ENCODE peak calls at places on chromosomes 2 and 18, in eight cellular contexts. One of them, this sample, is unnamed. For H3K4me1 and H3K27me3, the result is how much of the 10 kb centered on the place peaks cover.

GRCh38 chr2:156481295-156481694 is 45.1 kb downstream of the GPD2 start:
- DNase-seq in neural progenitor cell: no peak
- DNase-seq in cardiac muscle cell: no peak
- DNase-seq in mesendoderm: no peak
- DNase-seq in fibroblast of lung: peak
- DNase-seq in naive thymus-derived CD4-positive, alpha-beta T cell: no peak
- DNase-seq in DND-41: no peak
- DNase-seq in left lung: no peak
- DNase-seq in this sample: no peak

GRCh38 chr18:51383116-51383515 is 185.6 kb upstream of the MEX3C start:
- DNase-seq in naive thymus-derived CD4-positive, alpha-beta T cell: no peak
- DNase-seq in fibroblast of lung: no peak
- DNase-seq in left lung: no peak
- DNase-seq in neural progenitor cell: no peak
- DNase-seq in cardiac muscle cell: no peak
- DNase-seq in mesendoderm: peak
- DNase-seq in DND-41: no peak
- DNase-seq in this sample: no peak

GRCh38 chr2:239271471-239272255 is 129.2 kb downstream of the HDAC4 start:
- DNase-seq in naive thymus-derived CD4-positive, alpha-beta T cell: no peak
- DNase-seq in DND-41: no peak
- DNase-seq in neural progenitor cell: no peak
- DNase-seq in mesendoderm: no peak
- DNase-seq in fibroblast of lung: no peak
- DNase-seq in cardiac muscle cell: no peak
- DNase-seq in left lung: no peak
- DNase-seq in this sample: no peak

GRCh38 chr2:207930747-207931146 is 94.6 kb downstream of the PLEKHM3 start:
- DNase-seq in left lung: peak
- DNase-seq in neural progenitor cell: no peak
- DNase-seq in naive thymus-derived CD4-positive, alpha-beta T cell: no peak
- DNase-seq in mesendoderm: no peak
- DNase-seq in cardiac muscle cell: no peak
- DNase-seq in fibroblast of lung: no peak
- DNase-seq in DND-41: no peak
- DNase-seq in this sample: no peak

GRCh38 chr2:44524347-44524926 is 162.7 kb downstream of the CAMKMT start:
- DNase-seq in mesendoderm: no peak
- DNase-seq in naive thymus-derived CD4-positive, alpha-beta T cell: no peak
- DNase-seq in neural progenitor cell: no peak
- DNase-seq in cardiac muscle cell: no peak
- DNase-seq in fibroblast of lung: no peak
- DNase-seq in left lung: no peak
- DNase-seq in DND-41: no peak
- DNase-seq in this sample: no peak

GRCh38 chr2:112481050-112481527 is 867 bp upstream of the TTL start:
- DNase-seq in fibroblast of lung: peak
- DNase-seq in cardiac muscle cell: peak
- DNase-seq in neural progenitor cell: peak
- DNase-seq in naive thymus-derived CD4-positive, alpha-beta T cell: peak
- DNase-seq in mesendoderm: peak
- DNase-seq in DND-41: peak
- DNase-seq in left lung: peak
- DNase-seq in this sample: peak

GRCh38 chr2:170176212-170176611 is 1.7 kb upstream of the MYO3B start:
- DNase-seq in mesendoderm: peak
- DNase-seq in neural progenitor cell: no peak
- DNase-seq in cardiac muscle cell: no peak
- DNase-seq in DND-41: no peak
- DNase-seq in naive thymus-derived CD4-positive, alpha-beta T cell: no peak
- DNase-seq in fibroblast of lung: no peak
- DNase-seq in left lung: no peak
- DNase-seq in this sample: no peak

GRCh38 chr2:179252439-179252838 is 12.2 kb downstream of the SESTD1 start:
- DNase-seq in mesendoderm: no peak
- DNase-seq in naive thymus-derived CD4-positive, alpha-beta T cell: no peak
- DNase-seq in cardiac muscle cell: no peak
- DNase-seq in fibroblast of lung: no peak
- DNase-seq in left lung: no peak
- DNase-seq in DND-41: no peak
- DNase-seq in neural progenitor cell: no peak
- DNase-seq in this sample: no peak

GRCh38 chr18:840080-840408 is 28.0 kb upstream of the YES1 start:
- DNase-seq in fibroblast of lung: no peak
- DNase-seq in mesendoderm: no peak
- DNase-seq in DND-41: no peak
- DNase-seq in left lung: no peak
- DNase-seq in cardiac muscle cell: no peak
- DNase-seq in naive thymus-derived CD4-positive, alpha-beta T cell: no peak
- DNase-seq in neural progenitor cell: no peak
- DNase-seq in this sample: no peak

GRCh38 chr18:9008203-9008708 is 94.2 kb upstream of the NDUFV2 start:
- DNase-seq in neural progenitor cell: no peak
- DNase-seq in left lung: no peak
- DNase-seq in naive thymus-derived CD4-positive, alpha-beta T cell: no peak
- DNase-seq in mesendoderm: no peak
- DNase-seq in cardiac muscle cell: no peak
- DNase-seq in DND-41: no peak
- DNase-seq in fibroblast of lung: no peak
- DNase-seq in this sample: no peak

GRCh38 chr2:37798315-37799005 is 126.6 kb upstream of the RMDN2 start:
- DNase-seq in DND-41: no peak
- DNase-seq in naive thymus-derived CD4-positive, alpha-beta T cell: no peak
- DNase-seq in fibroblast of lung: peak
- DNase-seq in neural progenitor cell: no peak
- DNase-seq in mesendoderm: no peak
- DNase-seq in cardiac muscle cell: no peak
- DNase-seq in left lung: no peak
- DNase-seq in this sample: no peak

GRCh38 chr18:59150236-59150635 is 10.6 kb downstream of the SEC11C start:
- DNase-seq in mesendoderm: peak
- DNase-seq in naive thymus-derived CD4-positive, alpha-beta T cell: no peak
- DNase-seq in DND-41: peak
- DNase-seq in neural progenitor cell: no peak
- DNase-seq in cardiac muscle cell: no peak
- DNase-seq in left lung: no peak
- DNase-seq in fibroblast of lung: no peak
- DNase-seq in this sample: peak

GRCh38 chr2:123993728-123994323 is 31.3 kb upstream of the CNTNAP5 start:
- DNase-seq in mesendoderm: peak
- DNase-seq in fibroblast of lung: no peak
- DNase-seq in DND-41: peak
- DNase-seq in left lung: no peak
- DNase-seq in cardiac muscle cell: peak
- DNase-seq in naive thymus-derived CD4-positive, alpha-beta T cell: no peak
- DNase-seq in neural progenitor cell: peak
- DNase-seq in this sample: no peak

GRCh38 chr2:235497096-235497495 is 3.3 kb downstream of the AGAP1 start:
- DNase-seq in cardiac muscle cell: no peak
- DNase-seq in left lung: no peak
- DNase-seq in mesendoderm: no peak
- DNase-seq in fibroblast of lung: no peak
- DNase-seq in naive thymus-derived CD4-positive, alpha-beta T cell: no peak
- DNase-seq in DND-41: no peak
- DNase-seq in neural progenitor cell: no peak
- DNase-seq in this sample: no peak

GRCh38 chr2:24883946-24884345 is 36.1 kb downstream of the ADCY3 start:
- DNase-seq in DND-41: no peak
- DNase-seq in mesendoderm: no peak
- DNase-seq in naive thymus-derived CD4-positive, alpha-beta T cell: no peak
- DNase-seq in fibroblast of lung: peak
- DNase-seq in neural progenitor cell: no peak
- DNase-seq in left lung: no peak
- DNase-seq in cardiac muscle cell: no peak
- DNase-seq in this sample: no peak

GRCh38 chr18:11246466-11246865 is 97.1 kb upstream of the PIEZO2 start:
- DNase-seq in mesendoderm: no peak
- DNase-seq in naive thymus-derived CD4-positive, alpha-beta T cell: no peak
- DNase-seq in left lung: no peak
- DNase-seq in cardiac muscle cell: no peak
- DNase-seq in neural progenitor cell: no peak
- DNase-seq in DND-41: no peak
- DNase-seq in fibroblast of lung: no peak
- DNase-seq in this sample: no peak

GRCh38 chr2:71880846-71881610 is 266.6 kb downstream of the CYP26B1 start:
- DNase-seq in fibroblast of lung: peak
- DNase-seq in naive thymus-derived CD4-positive, alpha-beta T cell: no peak
- DNase-seq in neural progenitor cell: no peak
- DNase-seq in left lung: no peak
- DNase-seq in cardiac muscle cell: no peak
- DNase-seq in DND-41: no peak
- DNase-seq in mesendoderm: no peak
- DNase-seq in this sample: peak

GRCh38 chr2:239316562-239317465 is 84.0 kb downstream of the HDAC4 start:
- DNase-seq in naive thymus-derived CD4-positive, alpha-beta T cell: no peak
- DNase-seq in cardiac muscle cell: no peak
- DNase-seq in left lung: peak
- DNase-seq in fibroblast of lung: peak
- DNase-seq in neural progenitor cell: no peak
- DNase-seq in DND-41: no peak
- DNase-seq in mesendoderm: no peak
- DNase-seq in this sample: peak

DNA sequence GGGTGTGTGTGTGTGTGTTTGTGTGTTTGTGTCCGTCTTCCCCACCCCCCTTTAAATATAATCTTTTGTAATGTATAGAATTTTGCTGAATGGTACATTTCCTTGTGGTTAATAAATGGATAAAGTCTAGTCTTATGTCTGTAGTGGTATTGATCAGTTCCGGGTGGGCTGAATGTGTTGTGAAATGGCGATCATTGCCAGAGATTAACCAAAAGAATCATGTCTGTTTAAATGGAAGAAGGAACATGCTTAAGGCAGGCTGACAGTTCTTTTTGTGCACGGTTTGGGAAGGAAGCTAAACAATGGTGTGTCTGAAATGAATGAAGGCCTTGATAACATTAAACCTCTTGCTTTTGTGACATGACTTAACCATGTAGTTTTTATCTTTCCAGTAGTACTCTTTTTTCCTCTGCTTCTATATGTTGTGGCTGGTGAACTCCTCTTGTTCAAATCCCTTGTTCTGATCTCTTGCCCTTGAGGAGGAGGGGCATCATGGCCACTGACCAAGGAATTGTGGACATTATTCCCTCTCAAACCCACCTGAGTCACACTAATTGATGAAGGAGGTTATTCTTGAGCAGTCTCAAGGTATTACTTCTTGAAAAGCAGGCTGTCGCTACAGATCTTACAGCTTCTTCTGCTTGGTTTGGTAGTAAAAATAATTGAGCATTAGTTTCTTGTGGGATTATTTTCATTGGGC is 1.7 kb downstream of the ACVR2A start:
- DNase-seq in naive thymus-derived CD4-positive, alpha-beta T cell: no peak
- DNase-seq in cardiac muscle cell: no peak
- DNase-seq in DND-41: no peak
- DNase-seq in left lung: no peak
- DNase-seq in neural progenitor cell: no peak
- DNase-seq in fibroblast of lung: peak
- DNase-seq in mesendoderm: no peak
- DNase-seq in this sample: no peak
- H3K4me1 ChIP-seq in naive thymus-derived CD4-positive, alpha-beta T cell: under half
- H3K4me1 ChIP-seq in cardiac muscle cell: under half
- H3K4me1 ChIP-seq in DND-41: under half
- H3K4me1 ChIP-seq in left lung: under half
- H3K4me1 ChIP-seq in neural progenitor cell: under half
- H3K4me1 ChIP-seq in fibroblast of lung: under half
- H3K4me1 ChIP-seq in mesendoderm: under half
- H3K4me1 ChIP-seq in this sample: under half

DNA sequence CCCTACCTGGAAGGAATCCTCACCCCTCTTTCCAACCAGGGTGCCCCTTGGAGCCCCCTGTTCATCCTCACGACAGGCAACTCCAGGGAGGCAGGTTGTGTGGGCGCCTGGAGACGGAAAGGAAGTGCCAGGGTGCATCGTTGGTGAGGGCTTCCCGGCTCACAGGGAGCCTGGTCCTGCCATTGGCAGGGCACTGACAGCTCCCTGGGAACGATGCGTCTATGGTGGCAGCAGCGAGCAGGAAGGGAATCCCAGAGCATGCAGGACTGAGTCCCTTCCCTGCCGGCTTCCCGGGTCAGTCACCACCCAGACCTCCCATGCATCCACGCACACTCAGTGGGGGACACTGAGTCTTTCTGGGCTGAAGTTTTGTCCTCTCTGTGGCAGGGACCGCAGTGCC is 117.6 kb downstream of the INHBB start:
- DNase-seq in mesendoderm: no peak
- DNase-seq in naive thymus-derived CD4-positive, alpha-beta T cell: no peak
- DNase-seq in left lung: no peak
- DNase-seq in neural progenitor cell: peak
- DNase-seq in fibroblast of lung: no peak
- DNase-seq in DND-41: no peak
- DNase-seq in cardiac muscle cell: no peak
- DNase-seq in this sample: no peak
- H3K27me3 ChIP-seq in mesendoderm: under half
- H3K27me3 ChIP-seq in naive thymus-derived CD4-positive, alpha-beta T cell: under half
- H3K27me3 ChIP-seq in left lung: under half
- H3K27me3 ChIP-seq in neural progenitor cell: half or more
- H3K27me3 ChIP-seq in fibroblast of lung: under half
- H3K27me3 ChIP-seq in DND-41: under half
- H3K27me3 ChIP-seq in cardiac muscle cell: half or more
- H3K27me3 ChIP-seq in this sample: under half

GRCh38 chr2:108612514-108613183 is 78.4 kb downstream of the LIMS1 start:
- DNase-seq in DND-41: no peak
- DNase-seq in naive thymus-derived CD4-positive, alpha-beta T cell: no peak
- DNase-seq in left lung: peak
- DNase-seq in fibroblast of lung: no peak
- DNase-seq in cardiac muscle cell: no peak
- DNase-seq in neural progenitor cell: no peak
- DNase-seq in mesendoderm: no peak
- DNase-seq in this sample: no peak
- H3K4me1 ChIP-seq in DND-41: under half
- H3K4me1 ChIP-seq in naive thymus-derived CD4-positive, alpha-beta T cell: under half
- H3K4me1 ChIP-seq in left lung: under half
- H3K4me1 ChIP-seq in fibroblast of lung: under half
- H3K4me1 ChIP-seq in cardiac muscle cell: half or more
- H3K4me1 ChIP-seq in neural progenitor cell: under half
- H3K4me1 ChIP-seq in mesendoderm: under half
- H3K4me1 ChIP-seq in this sample: under half

DNA sequence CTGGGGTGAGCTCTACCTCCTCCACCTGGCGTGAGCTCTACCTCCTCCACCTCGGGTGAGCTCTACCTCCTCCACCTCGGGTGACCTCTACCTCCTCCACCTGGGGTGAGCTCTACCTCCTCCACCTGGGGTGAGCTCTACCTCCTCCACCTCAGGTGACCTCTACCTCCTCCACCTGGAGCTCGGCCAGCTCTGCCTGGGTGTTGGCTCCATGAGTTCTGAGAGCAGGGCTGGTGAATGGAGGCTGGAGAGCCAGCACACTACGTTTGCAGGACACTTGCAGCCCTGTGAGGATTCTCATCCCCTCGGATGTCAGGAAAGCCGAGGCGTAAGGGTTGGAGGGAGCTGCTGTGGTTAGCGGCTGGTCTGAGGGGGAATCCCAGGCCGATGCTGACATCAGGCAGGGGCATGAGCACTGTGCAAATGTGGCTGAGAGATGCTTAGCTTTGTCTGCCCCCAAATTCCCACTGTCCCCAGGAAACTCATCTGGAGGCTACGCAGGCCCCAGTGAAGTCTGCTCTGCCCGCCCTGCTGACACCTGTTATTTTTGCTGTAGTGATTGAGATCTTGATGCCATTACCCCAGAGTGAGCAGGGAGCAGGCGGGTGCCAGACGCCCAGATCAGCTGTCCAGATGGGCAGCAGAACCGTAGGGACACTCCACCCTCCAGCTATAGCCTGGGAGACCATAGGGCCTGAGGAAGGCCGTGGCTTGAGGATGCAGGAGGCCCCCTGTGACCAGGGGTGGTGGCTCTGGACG is 3.3 kb downstream of the CROCC2 start:
- DNase-seq in naive thymus-derived CD4-positive, alpha-beta T cell: no peak
- DNase-seq in fibroblast of lung: no peak
- DNase-seq in left lung: no peak
- DNase-seq in DND-41: no peak
- DNase-seq in mesendoderm: no peak
- DNase-seq in neural progenitor cell: no peak
- DNase-seq in cardiac muscle cell: no peak
- DNase-seq in this sample: no peak
- H3K27me3 ChIP-seq in naive thymus-derived CD4-positive, alpha-beta T cell: under half
- H3K27me3 ChIP-seq in fibroblast of lung: under half
- H3K27me3 ChIP-seq in left lung: under half
- H3K27me3 ChIP-seq in DND-41: under half
- H3K27me3 ChIP-seq in mesendoderm: under half
- H3K27me3 ChIP-seq in neural progenitor cell: under half
- H3K27me3 ChIP-seq in cardiac muscle cell: half or more
- H3K27me3 ChIP-seq in this sample: under half

This sample was measured in right cardiac atrium.